ENCODE peak calls at places on chromosomes 2 and 18, in eight cellular contexts. I is A549, D is left lung, G is esophagus squamous epithelium, Y is endodermal cell, A is BE2C, L is breast epithelium, T is H1. W is an unnamed sample. For H3K4me1, the result is how much of the 10 kb centered on the place peaks cover.

GRCh38 chr2:99984781-99985525 is 157.4 kb downstream of the AFF3 start:
- DNase-seq in I (no peak), D (no peak), G (no peak), Y (no peak), A (no peak), L (no peak), T (no peak), W (peak)

GRCh38 chr2:181657379-181657778 is 474 bp upstream of the CERKL start:
- DNase-seq in I (no peak), D (no peak), G (no peak), Y (peak), A (no peak), L (no peak), T (peak), W (no peak)

GRCh38 chr18:55401275-55401620 is 186.7 kb downstream of the TCF4 start:
- DNase-seq in I (no peak), D (no peak), G (no peak), Y (no peak), A (no peak), L (no peak), T (no peak), W (no peak)

GRCh38 chr2:239299218-239299939 is 101.4 kb downstream of the HDAC4 start:
- DNase-seq in I (no peak), D (peak), G (no peak), Y (peak), A (peak), L (no peak), T (no peak), W (no peak)

GRCh38 chr2:130353291-130354134 is 2.3 kb upstream of the PTPN18 start:
- DNase-seq in I (no peak), D (no peak), G (no peak), Y (no peak), A (no peak), L (no peak), T (peak), W (no peak)

GRCh38 chr2:199883474-199884212 is 27.4 kb upstream of the C2orf69 start:
- DNase-seq in I (no peak), D (no peak), G (no peak), Y (no peak), A (no peak), L (no peak), T (no peak), W (no peak)

GRCh38 chr2:69203166-69203985 is 183.7 kb downstream of the GFPT1 start:
- DNase-seq in I (no peak), D (no peak), G (no peak), Y (no peak), A (no peak), L (no peak), T (no peak), W (no peak)

GRCh38 chr2:140786585-140786984 is 1344.2 kb downstream of the LRP1B start:
- DNase-seq in I (no peak), D (no peak), G (no peak), Y (no peak), A (no peak), L (no peak), T (no peak), W (no peak)

GRCh38 chr2:80326214-80326613 is 21.7 kb upstream of the LRRTM1 start:
- DNase-seq in I (no peak), D (no peak), G (no peak), Y (no peak), A (peak), L (no peak), T (no peak), W (peak)

GRCh38 chr2:219552382-219553167 is 8.7 kb downstream of the TMEM198 start:
- DNase-seq in I (peak), D (peak), G (peak), Y (peak), A (peak), L (peak), T (peak), W (peak)

GRCh38 chr2:200585730-200586643 is at the start of gene AOX1:
- DNase-seq in I (no peak), D (peak), G (no peak), Y (peak), A (peak), L (no peak), T (peak), W (peak)

GRCh38 chr2:64386676-64387075 is 67.3 kb upstream of the LGALSL start:
- DNase-seq in I (no peak), D (no peak), G (no peak), Y (no peak), A (no peak), L (no peak), T (no peak), W (no peak)

GRCh38 chr2:86249176-86249842 is 50.1 kb downstream of the MRPL35 start:
- DNase-seq in I (no peak), D (no peak), G (no peak), Y (peak), A (peak), L (no peak), T (no peak), W (no peak)

GRCh38 chr2:74822771-74823283 is 11.1 kb upstream of the HK2 start:
- DNase-seq in I (no peak), D (no peak), G (no peak), Y (peak), A (no peak), L (no peak), T (no peak), W (peak)

GRCh38 chr2:15116830-15117229 is 444.3 kb downstream of the NBAS start:
- DNase-seq in I (no peak), D (no peak), G (no peak), Y (no peak), A (no peak), L (no peak), T (no peak), W (no peak)
- H3K4me1 ChIP-seq in I (under half), D (under half), G (under half), Y (under half), A (under half), L (under half), T (under half), W (under half)

GRCh38 chr18:22813648-22814328 is 119.3 kb upstream of the RBBP8 start:
- DNase-seq in I (peak), D (no peak), G (no peak), Y (no peak), A (peak), L (no peak), T (no peak), W (peak)
- TF ChIP-seq CTCF in I (peak), D (peak), G (no peak), Y (peak), A (peak), L (peak), T (peak), W (peak)

GRCh38 chr2:197240713-197241050 is 69.9 kb downstream of the ANKRD44 start:
- DNase-seq in I (no peak), D (no peak), G (no peak), Y (no peak), A (no peak), L (no peak), T (no peak), W (no peak)
- H3K4me1 ChIP-seq in I (under half), D (under half), G (under half), Y (under half), A (under half), L (under half), T (under half), W (under half)

GRCh38 chr2:112584891-112585250 is 462 bp downstream of the CHCHD5 start:
- DNase-seq in I (no peak), D (no peak), G (no peak), Y (no peak), A (no peak), L (no peak), T (no peak), W (no peak)

GRCh38 chr2:112585873-112586477 is 1.6 kb downstream of the CHCHD5 start:
- DNase-seq in I (no peak), D (no peak), G (no peak), Y (no peak), A (no peak), L (no peak), T (no peak), W (no peak)

GRCh38 chr2:112585400-112585799 is 991 bp downstream of the CHCHD5 start:
- DNase-seq in I (no peak), D (no peak), G (no peak), Y (no peak), A (no peak), L (no peak), T (no peak), W (no peak)

GRCh38 chr2:112583497-112584133 is 794 bp upstream of the CHCHD5 start:
- DNase-seq in I (peak), D (no peak), G (no peak), Y (no peak), A (no peak), L (no peak), T (no peak), W (peak)

DNA sequence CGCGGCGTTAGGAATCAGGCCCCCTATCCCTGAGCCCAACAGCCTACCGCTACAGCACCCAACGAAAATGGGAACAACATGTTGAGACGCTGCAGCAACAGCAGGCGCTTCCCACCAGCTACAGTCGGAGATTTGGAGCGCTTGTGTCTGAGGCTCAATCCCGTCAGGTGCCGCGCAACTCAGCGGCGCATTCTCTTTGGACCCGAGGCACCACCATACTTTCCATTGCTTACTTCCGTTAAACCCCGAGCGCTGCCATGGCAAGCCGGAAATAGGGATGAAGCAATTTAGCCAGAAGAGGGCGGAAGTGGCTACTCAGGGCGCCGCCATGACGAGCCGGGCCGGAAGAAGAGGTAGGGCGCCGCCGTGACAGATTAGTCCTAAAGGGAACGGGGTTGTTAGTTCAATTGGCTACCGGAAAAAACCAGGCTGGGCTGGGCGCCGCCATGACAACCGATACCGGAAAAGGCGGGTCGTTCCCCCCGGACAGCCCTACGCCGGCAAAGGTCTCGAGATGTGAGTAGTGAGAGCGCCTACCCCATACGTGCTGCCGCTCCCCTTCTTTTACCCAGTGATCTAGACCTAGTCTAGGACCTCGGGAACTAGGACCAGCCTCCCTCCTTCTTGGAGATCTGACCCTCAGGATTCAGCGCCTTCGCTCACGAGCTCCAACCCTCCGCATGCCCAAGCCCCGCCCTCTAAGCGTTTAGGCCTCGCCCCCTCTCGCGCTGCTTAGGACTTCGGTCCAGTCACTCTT is at the start of gene CHCHD5:
- DNase-seq in I (peak), D (peak), G (peak), Y (peak), A (peak), L (peak), T (peak), W (peak)
- TF ChIP-seq CTCF in I (no peak), D (peak), G (peak), Y (peak), A (no peak), L (peak), T (no peak), W (peak)

DNA sequence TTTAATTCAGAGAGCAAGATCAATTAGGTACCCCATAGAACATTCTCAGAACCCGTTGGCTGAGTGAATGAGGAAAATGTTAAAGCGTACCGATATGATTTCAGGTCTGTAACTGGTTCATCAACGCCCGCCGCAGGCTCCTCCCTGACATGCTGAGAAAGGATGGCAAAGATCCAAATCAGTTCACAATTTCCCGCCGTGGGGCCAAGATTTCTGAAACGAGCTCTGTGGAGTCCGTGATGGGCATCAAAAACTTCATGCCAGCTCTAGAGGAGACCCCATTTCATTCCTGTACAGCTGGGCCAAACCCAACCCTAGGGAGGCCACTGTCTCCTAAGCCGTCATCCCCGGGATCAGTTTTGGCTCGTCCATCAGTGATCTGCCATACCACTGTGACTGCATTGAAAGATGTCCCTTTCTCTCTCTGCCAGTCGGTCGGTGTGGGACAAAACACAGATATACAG is 7.3 kb downstream of the TGIF1 start:
- DNase-seq in I (no peak), D (no peak), G (no peak), Y (no peak), A (no peak), L (no peak), T (no peak), W (no peak)
- H3K4me1 ChIP-seq in I (under half), D (under half), G (half or more), Y (under half), A (under half), L (under half), T (under half), W (half or more)

GRCh38 chr18:78984941-78985784 is 5.5 kb downstream of the SALL3 start:
- DNase-seq in I (peak), D (no peak), G (no peak), Y (peak), A (no peak), L (no peak), T (no peak), W (peak)
- TF ChIP-seq CTCF in I (no peak), D (no peak), G (no peak), Y (peak), A (no peak), L (no peak), T (peak), W (peak)

GRCh38 chr2:224027912-224028311 is 11.2 kb downstream of the SERPINE2 start:
- DNase-seq in I (no peak), D (no peak), G (no peak), Y (no peak), A (no peak), L (no peak), T (no peak), W (no peak)
- H3K4me1 ChIP-seq in I (under half), D (under half), G (under half), Y (under half), A (under half), L (under half), T (under half), W (under half)

DNA sequence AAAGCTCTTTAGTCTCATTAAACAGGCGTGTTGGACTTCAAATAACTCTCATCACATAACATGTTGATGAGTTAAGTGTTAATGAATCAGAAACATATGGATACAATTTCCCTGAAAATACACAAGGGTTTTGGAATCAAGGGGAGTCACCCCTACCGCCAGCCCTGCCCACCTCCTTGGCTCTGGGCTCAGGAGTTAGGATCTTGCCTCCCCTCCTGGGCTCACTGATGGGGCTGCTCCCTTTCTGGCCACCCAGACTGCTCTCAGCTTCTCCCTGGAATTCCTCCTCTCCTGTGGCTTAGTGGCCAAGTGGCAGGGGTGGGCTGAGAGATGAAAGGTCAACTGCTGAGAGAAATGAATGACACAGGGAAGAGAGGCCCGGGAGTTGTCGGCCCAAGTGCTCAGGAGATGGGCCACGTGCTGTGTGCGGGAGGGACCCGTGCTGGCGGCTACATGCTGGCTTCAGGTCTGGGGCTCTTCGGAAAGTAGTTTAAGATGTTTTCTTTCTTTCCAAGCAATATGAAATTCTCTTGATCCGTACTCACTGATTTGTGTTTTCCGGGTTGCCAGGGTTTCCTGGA is 55.8 kb upstream of the TNP1 start:
- DNase-seq in I (no peak), D (no peak), G (no peak), Y (peak), A (no peak), L (no peak), T (no peak), W (no peak)
- TF ChIP-seq CTCF in I (no peak), D (no peak), G (no peak), Y (no peak), A (no peak), L (no peak), T (no peak), W (no peak)

W was measured in neural progenitor cell.